ENCODE peak calls at places on chromosomes 12 and 14, in six cellular contexts. K is lower leg skin, F is IMR-90, Y is stomach, U is vagina, S is esophagus squamous epithelium. W is an unnamed sample.

GRCh38 chr12:31845613-31846321 is 113.4 kb upstream of the RESF1 start:
- DNase-seq in U (no peak), F (no peak), Y (no peak), K (no peak), S (no peak), W (no peak)

GRCh38 chr12:3302406-3303041 is 188.5 kb upstream of the PRMT8 start:
- DNase-seq in F (no peak), Y (no peak), K (no peak), U (no peak), S (no peak), W (no peak)

GRCh38 chr12:110269622-110270124 is 11.4 kb upstream of the ATP2A2 start:
- DNase-seq in F (peak; percentile 84), Y (no peak), S (no peak), K (no peak), U (no peak), W (no peak)

GRCh38 chr12:31590730-31591307 is at the start of gene DENND5B:
- DNase-seq in F (peak; percentile 61), S (no peak), U (no peak), Y (peak; percentile 73), K (peak; percentile 26), W (peak; percentile 69)

GRCh38 chr14:54175298-54175942 is 218.8 kb upstream of the BMP4 start:
- DNase-seq in U (no peak), Y (peak; percentile 74), F (peak; percentile 73), K (peak; percentile 68), S (no peak), W (no peak)

GRCh38 chr12:113247123-113248045 is 26.1 kb downstream of the TPCN1 start:
- DNase-seq in K (no peak), F (peak; percentile 68), Y (no peak), U (no peak), S (no peak), W (no peak)

GRCh38 chr12:98446716-98447115 is 68.7 kb upstream of the TMPO start:
- DNase-seq in U (no peak), S (no peak), K (no peak), F (no peak), Y (no peak), W (no peak)

GRCh38 chr12:6363330-6364036 is 11.9 kb downstream of the SCNN1A start:
- DNase-seq in Y (peak; percentile 84), U (peak; percentile 89), K (peak; percentile 70), F (peak; percentile 28), S (no peak), W (peak; percentile 64)

GRCh38 chr14:24367506-24368214 is at the start of gene NFATC4:
- DNase-seq in Y (peak; percentile 70), K (peak; percentile 78), S (no peak), U (peak; percentile 94), F (peak; percentile 96), W (peak; percentile 85)

GRCh38 chr14:101192661-101193000 is 289.1 kb upstream of the RTL1 start:
- DNase-seq in U (peak; percentile 47), Y (peak; percentile 17), S (no peak), K (no peak), F (no peak), W (peak; percentile 20)

GRCh38 chr12:101045486-101046474 is 164.3 kb downstream of the SLC5A8 start:
- DNase-seq in K (no peak), Y (no peak), U (no peak), S (no peak), F (peak; percentile 58), W (no peak)

GRCh38 chr12:80607361-80608135 is 99.9 kb upstream of the MYF6 start:
- DNase-seq in F (no peak), U (no peak), K (no peak), Y (no peak), S (no peak), W (no peak)

GRCh38 chr14:51869426-51870113 is 9.2 kb downstream of the GNG2 start:
- DNase-seq in K (no peak), F (no peak), S (no peak), Y (no peak), U (no peak), W (no peak)

GRCh38 chr12:93033948-93034347 is 104.9 kb upstream of the EEA1 start:
- DNase-seq in F (no peak), Y (no peak), U (no peak), K (no peak), S (no peak), W (no peak)

GRCh38 chr12:6987956-6988573 is 17.4 kb downstream of the EMG1 start:
- DNase-seq in K (no peak), S (no peak), F (no peak), Y (peak; percentile 86), U (no peak), W (no peak)

GRCh38 chr12:111597731-111598636 is 1.1 kb downstream of the ATXN2 start:
- DNase-seq in S (no peak), U (no peak), Y (peak; percentile 60), F (no peak), K (peak; percentile 30), W (peak; percentile 31)

GRCh38 chr14:29339491-29339890 is 572.9 kb downstream of the FOXG1 start:
- DNase-seq in F (peak; percentile 26), K (no peak), U (no peak), S (no peak), Y (no peak), W (no peak)

GRCh38 chr12:116955382-116956021 is 44.8 kb downstream of the FBXW8 start:
- DNase-seq in F (peak; percentile 26), K (peak; percentile 17), S (no peak), U (no peak), Y (peak; percentile 83), W (no peak)

GRCh38 chr12:119819322-119819721 is 57.8 kb downstream of the CIT start:
- DNase-seq in U (no peak), S (no peak), K (no peak), F (no peak), Y (no peak), W (no peak)

GRCh38 chr14:93011650-93012317 is 88.8 kb downstream of the CHGA start:
- DNase-seq in K (no peak), S (no peak), U (no peak), Y (no peak), F (no peak), W (no peak)

DNA sequence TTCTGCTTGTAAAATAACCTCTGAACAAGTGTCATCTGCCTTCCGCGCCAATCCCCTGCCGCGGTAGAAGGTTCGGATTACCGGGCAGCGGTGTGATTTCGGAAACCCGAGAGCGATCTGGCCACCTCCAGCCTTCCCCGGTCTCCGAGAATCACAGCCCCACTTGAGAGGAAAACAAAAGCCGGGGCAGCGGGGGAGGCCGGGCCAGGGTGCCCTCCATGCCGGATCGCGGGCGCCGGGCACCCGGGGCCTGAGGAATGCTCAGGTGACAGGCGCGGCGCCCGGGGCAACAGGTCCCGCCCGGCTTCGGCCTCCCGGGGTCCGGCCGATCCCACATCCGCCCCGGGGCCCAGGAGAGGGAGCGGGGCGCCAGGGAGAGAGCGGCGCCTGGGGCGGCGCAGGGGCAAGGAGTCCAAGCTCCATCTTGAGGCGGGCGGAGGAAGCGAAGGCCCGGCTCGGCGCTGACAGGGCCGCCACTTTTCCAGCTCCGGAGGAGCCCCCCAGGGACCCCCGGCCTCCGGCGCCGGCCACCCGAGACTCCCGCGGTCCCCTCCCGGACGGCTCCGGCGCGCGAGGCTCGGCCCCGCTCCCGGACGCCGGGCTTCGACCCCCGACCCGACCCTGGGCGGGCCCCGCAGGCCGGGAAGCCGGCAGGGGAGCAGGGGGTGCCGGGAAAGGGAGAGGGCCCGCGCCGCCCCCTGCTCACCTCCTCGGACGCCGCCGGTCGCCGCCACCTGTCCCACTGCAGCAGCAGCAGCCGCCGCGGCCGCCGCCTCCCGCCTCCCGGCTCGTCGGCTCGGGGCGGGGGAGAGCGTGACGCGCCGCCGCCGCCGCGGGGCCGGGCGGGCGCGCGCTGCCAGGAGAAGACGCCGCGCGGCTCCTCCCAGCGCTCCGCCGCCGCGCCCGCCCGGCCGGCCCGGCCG is at the start of gene CLIP1:
- DNase-seq in U (no peak), K (peak; percentile 27), S (no peak), Y (peak; percentile 72), F (peak; percentile 65), W (peak; percentile 82)
- TF ChIP-seq POLR2A in U (peak; percentile 81), K (no peak), S (peak; percentile 83), Y (no peak), F (peak; percentile 75), W (peak; percentile 80)

GRCh38 chr12:131929530-131930456 is 717 bp downstream of the PUS1 start:
- DNase-seq in S (no peak), F (peak; percentile 10), Y (no peak), K (no peak), U (no peak), W (peak; percentile 37)
- TF ChIP-seq POLR2A in S (no peak), F (no peak), Y (no peak), K (no peak), U (no peak), W (no peak)

GRCh38 chr12:76029982-76030377 is 1.6 kb downstream of the PHLDA1 start:
- DNase-seq in U (no peak), F (peak; percentile 49), K (no peak), S (no peak), Y (no peak), W (no peak)

GRCh38 chr12:76031081-76031413 is 529 bp downstream of the PHLDA1 start:
- DNase-seq in S (no peak), K (no peak), Y (no peak), F (no peak), U (no peak), W (no peak)

GRCh38 chr12:76026643-76027063 is 4.9 kb downstream of the PHLDA1 start:
- DNase-seq in Y (no peak), S (no peak), K (no peak), F (peak; percentile 67), U (no peak), W (no peak)

GRCh38 chr12:76030378-76031080 is 1.0 kb downstream of the PHLDA1 start:
- DNase-seq in F (peak; percentile 52), K (no peak), Y (peak; percentile 41), S (no peak), U (peak; percentile 87), W (peak; percentile 22)

GRCh38 chr12:76028649-76029277 is 2.8 kb downstream of the PHLDA1 start:
- DNase-seq in F (no peak), S (no peak), U (no peak), K (no peak), Y (no peak), W (no peak)
- TF ChIP-seq POLR2A in F (no peak), S (no peak), U (no peak), K (no peak), Y (no peak), W (no peak)

DNA sequence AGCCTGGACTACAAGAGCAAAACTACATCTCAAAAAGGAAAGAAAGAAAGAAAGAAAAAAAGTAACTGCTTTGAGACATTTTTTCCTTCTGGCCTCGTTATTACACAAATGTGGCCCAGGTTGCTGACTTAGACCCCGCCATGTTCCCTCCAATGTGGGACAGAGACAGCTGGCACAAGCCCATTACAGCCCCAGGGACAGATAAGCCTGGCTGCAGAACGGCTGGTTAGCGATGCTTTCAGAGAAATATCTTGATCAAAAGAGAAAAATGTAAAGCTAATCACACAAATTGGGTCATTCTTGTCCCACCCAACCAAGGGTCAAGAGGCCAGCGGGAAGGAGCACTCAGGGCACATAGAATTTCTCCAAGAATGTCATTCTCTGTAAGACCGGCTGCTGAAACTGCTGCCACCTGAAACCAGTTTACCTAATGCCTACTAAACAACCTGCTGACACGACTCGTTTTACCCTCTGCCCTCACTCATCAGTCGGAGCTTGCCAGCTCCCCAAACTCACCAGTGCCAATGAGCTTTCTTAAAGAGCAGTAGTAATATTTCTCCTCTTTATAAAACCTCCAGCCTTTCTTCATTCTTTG is 63.1 kb downstream of the TNFAIP2 start:
- DNase-seq in Y (no peak), F (no peak), U (no peak), K (no peak), S (no peak), W (no peak)
- TF ChIP-seq POLR2A in Y (no peak), F (no peak), U (no peak), K (no peak), S (no peak), W (no peak)

W was measured in Peyer's patch.